ENCODE peak calls at places on chromosomes 6 and 20, in six cellular contexts. V is neuronal stem cell, A is uterus, D is tibial artery, M is IMR-90, E is Panc1. K is an unnamed sample. For H3K27me3, the result is how much of the 10 kb centered on the place peaks cover.

GRCh38 chr20:31712564-31713311 is 9.9 kb downstream of the BCL2L1 start:
- DNase-seq in V (peak), A (peak), D (peak), M (peak), E (no peak), K (no peak)

GRCh38 chr6:151075527-151075926 is 164.2 kb upstream of the AKAP12 start:
- DNase-seq in V (no peak), A (no peak), D (no peak), M (peak), E (no peak), K (no peak)

GRCh38 chr6:142892254-142893021 is 52.5 kb downstream of the HIVEP2 start:
- DNase-seq in V (no peak), A (no peak), D (no peak), M (no peak), E (no peak), K (no peak)

GRCh38 chr6:35717449-35718353 is 19.1 kb upstream of the ARMC12 start:
- DNase-seq in V (no peak), A (no peak), D (peak), M (no peak), E (no peak), K (no peak)

GRCh38 chr6:107870379-107870778 is 46.3 kb upstream of the SCML4 start:
- DNase-seq in V (no peak), A (no peak), D (no peak), M (peak), E (no peak), K (no peak)

GRCh38 chr6:9482030-9482731 is 932.7 kb downstream of the TFAP2A start:
- DNase-seq in V (no peak), A (no peak), D (no peak), M (peak), E (peak), K (peak)

GRCh38 chr6:118886641-118887040 is 7.3 kb upstream of the ASF1A start:
- DNase-seq in V (no peak), A (no peak), D (no peak), M (no peak), E (no peak), K (no peak)

GRCh38 chr6:119182875-119183274 is 104.4 kb upstream of the FAM184A start:
- DNase-seq in V (no peak), A (no peak), D (no peak), M (no peak), E (no peak), K (no peak)

GRCh38 chr6:133392641-133393040 is 151.5 kb downstream of the EYA4 start:
- DNase-seq in V (no peak), A (no peak), D (no peak), M (no peak), E (no peak), K (no peak)

GRCh38 chr6:153698001-153698400 is 341.0 kb upstream of the OPRM1 start:
- DNase-seq in V (no peak), A (no peak), D (no peak), M (no peak), E (no peak), K (no peak)

GRCh38 chr6:153698637-153699036 is 340.4 kb upstream of the OPRM1 start:
- DNase-seq in V (no peak), A (no peak), D (no peak), M (no peak), E (no peak), K (no peak)

GRCh38 chr6:153705429-153705828 is 333.6 kb upstream of the OPRM1 start:
- DNase-seq in V (no peak), A (no peak), D (no peak), M (no peak), E (no peak), K (no peak)

DNA sequence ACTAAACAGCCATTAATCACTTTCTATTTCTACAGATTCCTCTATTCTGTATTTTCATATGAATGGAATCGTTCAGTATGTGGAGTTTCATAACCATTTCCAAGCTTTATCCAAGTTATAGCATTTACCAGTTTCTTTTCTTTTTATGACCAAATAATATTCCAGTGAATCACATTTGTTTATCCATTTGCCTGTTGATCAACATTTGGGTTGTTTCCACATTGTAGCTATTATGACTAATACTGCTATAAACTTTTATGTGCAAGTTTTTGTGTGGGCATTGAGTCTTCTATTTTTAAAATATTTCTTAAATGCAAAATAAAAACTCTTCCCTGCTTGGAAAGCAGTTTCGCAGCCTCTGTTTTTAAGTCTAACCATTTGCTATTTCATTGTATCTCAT is 336.4 kb upstream of the OPRM1 start:
- DNase-seq in V (no peak), A (no peak), D (no peak), M (no peak), E (no peak), K (peak)
- H3K27me3 ChIP-seq in V (under half), A (under half), D (under half), M (under half), E (under half), K (under half)

GRCh38 chr6:108944058-108944457 is 95.8 kb downstream of the ARMC2 start:
- DNase-seq in V (no peak), A (no peak), D (no peak), M (no peak), E (no peak), K (no peak)
- H3K27me3 ChIP-seq in V (under half), A (under half), D (under half), M (under half), E (under half), K (under half)

GRCh38 chr6:30463651-30464618 is 25.4 kb upstream of the HLA-E start:
- DNase-seq in V (no peak), A (no peak), D (no peak), M (peak), E (no peak), K (no peak)
- H3K27me3 ChIP-seq in V (half or more), A (half or more), D (under half), M (half or more), E (under half), K (half or more)

GRCh38 chr20:2796011-2796660 is 4.3 kb downstream of the CPXM1 start:
- DNase-seq in V (no peak), A (no peak), D (no peak), M (no peak), E (no peak), K (no peak)
- H3K27me3 ChIP-seq in V (under half), A (under half), D (under half), M (under half), E (under half), K (under half)

DNA sequence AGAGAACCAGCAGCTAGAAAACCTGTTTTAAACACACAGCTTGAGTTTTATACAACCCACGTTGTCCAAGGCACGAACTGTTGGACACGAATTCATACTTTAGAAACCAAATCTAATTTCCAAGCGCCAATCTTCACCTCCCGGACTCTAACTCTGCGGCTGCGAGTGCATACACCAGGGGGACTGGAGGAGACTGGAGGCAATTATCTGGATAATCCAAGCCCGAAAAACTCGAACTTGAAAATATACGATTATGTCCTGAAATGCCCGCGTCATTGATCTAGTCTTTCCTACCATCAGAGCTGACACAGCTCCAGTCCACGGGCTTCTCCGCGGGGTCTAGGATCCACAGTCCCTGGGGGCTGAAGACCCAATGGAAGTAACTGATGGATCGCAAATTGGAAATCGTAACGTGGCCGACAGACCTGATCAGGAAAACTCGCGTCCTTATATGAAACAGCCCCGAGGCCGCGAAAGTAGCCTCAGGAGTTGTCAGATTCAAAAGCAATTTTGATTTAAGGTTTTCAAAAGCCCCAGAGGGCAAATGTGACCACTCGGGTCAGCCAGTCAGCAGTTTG is 809 bp upstream of the HEY2 start:
- DNase-seq in V (peak), A (no peak), D (no peak), M (peak), E (no peak), K (no peak)
- H3K27me3 ChIP-seq in V (half or more), A (under half), D (under half), M (half or more), E (half or more), K (under half)